ENCODE peak calls at places on chromosomes 6 and 20, in six cellular contexts. U is small intestine, N is suprapubic skin, M is stomach, O is ovary, F is cardiac muscle cell. W is an unnamed sample. For H3K4me1 and H3K9me3, the result is how much of the 10 kb centered on the place peaks cover.

GRCh38 chr6:170067257-170067656 is 223.6 kb downstream of the DLL1 start:
- DNase-seq in U (no peak), N (peak), M (peak), O (no peak), F (no peak), W (no peak)

GRCh38 chr20:43534016-43534415 is 24.8 kb upstream of the SGK2 start:
- DNase-seq in U (no peak), N (peak), M (no peak), O (no peak), F (no peak), W (no peak)

GRCh38 chr6:81613606-81614005 is 138.9 kb downstream of the TENT5A start:
- DNase-seq in U (no peak), N (no peak), M (no peak), O (no peak), F (no peak), W (peak)

GRCh38 chr20:12966468-12967085 is 42.2 kb upstream of the SPTLC3 start:
- DNase-seq in U (no peak), N (no peak), M (no peak), O (no peak), F (peak), W (no peak)

GRCh38 chr20:7843613-7844012 is 96.6 kb downstream of the HAO1 start:
- DNase-seq in U (no peak), N (no peak), M (no peak), O (no peak), F (no peak), W (no peak)

GRCh38 chr20:18657575-18657974 is 69.7 kb downstream of the DTD1 start:
- DNase-seq in U (no peak), N (no peak), M (no peak), O (no peak), F (no peak), W (no peak)

GRCh38 chr20:20824924-20825584 is 112.6 kb upstream of the RALGAPA2 start:
- DNase-seq in U (peak), N (no peak), M (peak), O (peak), F (peak), W (peak)

GRCh38 chr6:26311385-26312095 is 53.5 kb upstream of the BTN3A2 start:
- DNase-seq in U (peak), N (no peak), M (no peak), O (peak), F (no peak), W (peak)

GRCh38 chr20:33507461-33507860 is 17.6 kb downstream of the CBFA2T2 start:
- DNase-seq in U (no peak), N (no peak), M (no peak), O (no peak), F (no peak), W (no peak)

GRCh38 chr6:32843321-32843978 is 397 bp downstream of the PSMB8 start:
- DNase-seq in U (peak), N (no peak), M (no peak), O (no peak), F (no peak), W (no peak)

GRCh38 chr6:7723041-7723447 is 2.9 kb upstream of the BMP6 start:
- DNase-seq in U (peak), N (peak), M (peak), O (peak), F (peak), W (peak)

GRCh38 chr6:17986656-17987575 is 519 bp downstream of the KIF13A start:
- DNase-seq in U (peak), N (peak), M (peak), O (peak), F (peak), W (peak)

GRCh38 chr6:142726616-142727015 is 218.4 kb downstream of the HIVEP2 start:
- DNase-seq in U (no peak), N (no peak), M (no peak), O (no peak), F (no peak), W (no peak)

GRCh38 chr6:148657053-148657452 is 89.8 kb upstream of the UST start:
- DNase-seq in U (no peak), N (no peak), M (no peak), O (no peak), F (no peak), W (no peak)

GRCh38 chr6:127971945-127972391 is 71.1 kb upstream of the THEMIS start:
- DNase-seq in U (peak), N (no peak), M (no peak), O (no peak), F (no peak), W (peak)

GRCh38 chr6:2938004-2938631 is 33.2 kb downstream of the SERPINB6 start:
- DNase-seq in U (no peak), N (peak), M (peak), O (no peak), F (no peak), W (no peak)

GRCh38 chr6:13089296-13089994 is 238.9 kb downstream of the TBC1D7 start:
- DNase-seq in U (no peak), N (no peak), M (no peak), O (no peak), F (no peak), W (no peak)

GRCh38 chr20:51159303-51159702 is 136.4 kb upstream of the KCNG1 start:
- DNase-seq in U (no peak), N (no peak), M (no peak), O (no peak), F (no peak), W (no peak)

GRCh38 chr6:53441761-53442160 is 93.0 kb upstream of the ELOVL5 start:
- DNase-seq in U (no peak), N (no peak), M (no peak), O (no peak), F (no peak), W (no peak)

GRCh38 chr6:40341726-40342125 is 245.4 kb downstream of the LRFN2 start:
- DNase-seq in U (no peak), N (no peak), M (no peak), O (no peak), F (no peak), W (no peak)

GRCh38 chr20:47454298-47455132 is 47.2 kb upstream of the NCOA3 start:
- DNase-seq in U (no peak), N (no peak), M (no peak), O (no peak), F (no peak), W (no peak)

GRCh38 chr20:2507875-2508630 is 662 bp downstream of the ZNF343 start:
- DNase-seq in U (peak), N (no peak), M (peak), O (peak), F (no peak), W (no peak)

GRCh38 chr20:63781181-63781580 is 41.6 kb downstream of the SLC2A4RG start:
- DNase-seq in U (no peak), N (no peak), M (no peak), O (no peak), F (no peak), W (no peak)

GRCh38 chr6:129844118-129844891 is 16.8 kb downstream of the TMEM244 start:
- DNase-seq in U (no peak), N (no peak), M (no peak), O (no peak), F (no peak), W (peak)

GRCh38 chr6:140202964-140203363 is 828.5 kb upstream of the CITED2 start:
- DNase-seq in U (no peak), N (no peak), M (no peak), O (no peak), F (no peak), W (no peak)

GRCh38 chr6:15870354-15871043 is 207.7 kb upstream of the DTNBP1 start:
- DNase-seq in U (no peak), N (no peak), M (no peak), O (no peak), F (no peak), W (no peak)

GRCh38 chr6:165883851-165884640 is 221.0 kb upstream of the PDE10A start:
- DNase-seq in U (no peak), N (no peak), M (no peak), O (no peak), F (no peak), W (peak)

GRCh38 chr6:27809067-27809938 is 102.9 kb downstream of the OR2B2 start:
- DNase-seq in U (no peak), N (no peak), M (no peak), O (no peak), F (no peak), W (no peak)

GRCh38 chr6:27810768-27811298 is 101.4 kb downstream of the OR2B2 start:
- DNase-seq in U (peak), N (no peak), M (no peak), O (no peak), F (no peak), W (no peak)

GRCh38 chr6:27809939-27810767 is 102.0 kb downstream of the OR2B2 start:
- DNase-seq in U (peak), N (peak), M (peak), O (peak), F (peak), W (peak)

DNA sequence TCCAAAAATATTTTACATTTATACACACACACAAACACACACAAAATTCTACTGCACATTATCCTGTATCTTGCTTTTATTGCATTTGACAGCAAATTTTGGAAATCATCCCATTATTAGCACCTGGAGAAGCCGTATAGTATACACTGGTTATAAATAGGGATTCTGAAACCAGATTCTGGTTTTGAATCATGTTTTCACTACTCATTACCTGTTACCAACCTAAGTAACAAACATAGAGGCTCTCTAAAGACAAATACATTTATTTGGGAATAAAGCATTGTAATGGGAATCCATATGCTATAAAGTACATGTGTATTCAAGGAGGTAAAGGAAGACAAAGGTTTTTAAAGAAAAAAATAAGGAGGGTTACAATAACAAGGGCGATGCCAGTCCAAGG is 106.8 kb downstream of the OR2B2 start:
- DNase-seq in U (no peak), N (no peak), M (no peak), O (no peak), F (no peak), W (no peak)
- H3K4me1 ChIP-seq in U (under half), N (under half), M (under half), O (under half), F (under half), W (under half)

GRCh38 chr20:61230-61629 is 26.2 kb upstream of the DEFB125 start:
- DNase-seq in U (no peak), N (no peak), M (no peak), O (no peak), F (no peak), W (no peak)

GRCh38 chr20:61757-62156 is 25.7 kb upstream of the DEFB125 start:
- DNase-seq in U (no peak), N (no peak), M (no peak), O (no peak), F (no peak), W (no peak)

GRCh38 chr20:64026-64603 is 23.4 kb upstream of the DEFB125 start:
- DNase-seq in U (no peak), N (no peak), M (no peak), O (no peak), F (no peak), W (no peak)

GRCh38 chr20:60035-60918 is 27.2 kb upstream of the DEFB125 start:
- DNase-seq in U (no peak), N (no peak), M (no peak), O (no peak), F (no peak), W (no peak)

GRCh38 chr20:62487-62886 is 25.0 kb upstream of the DEFB125 start:
- DNase-seq in U (no peak), N (no peak), M (no peak), O (no peak), F (no peak), W (no peak)
- H3K9me3 ChIP-seq in U (under half), N (under half), M (under half), O (under half), F (under half), W (under half)

GRCh38 chr6:39061182-39061581 is 12.6 kb downstream of the GLP1R start:
- DNase-seq in U (no peak), N (no peak), M (no peak), O (no peak), F (no peak), W (no peak)
- H3K27ac ChIP-seq in U (no peak), N (no peak), M (no peak), O (no peak), F (no peak), W (no peak)

DNA sequence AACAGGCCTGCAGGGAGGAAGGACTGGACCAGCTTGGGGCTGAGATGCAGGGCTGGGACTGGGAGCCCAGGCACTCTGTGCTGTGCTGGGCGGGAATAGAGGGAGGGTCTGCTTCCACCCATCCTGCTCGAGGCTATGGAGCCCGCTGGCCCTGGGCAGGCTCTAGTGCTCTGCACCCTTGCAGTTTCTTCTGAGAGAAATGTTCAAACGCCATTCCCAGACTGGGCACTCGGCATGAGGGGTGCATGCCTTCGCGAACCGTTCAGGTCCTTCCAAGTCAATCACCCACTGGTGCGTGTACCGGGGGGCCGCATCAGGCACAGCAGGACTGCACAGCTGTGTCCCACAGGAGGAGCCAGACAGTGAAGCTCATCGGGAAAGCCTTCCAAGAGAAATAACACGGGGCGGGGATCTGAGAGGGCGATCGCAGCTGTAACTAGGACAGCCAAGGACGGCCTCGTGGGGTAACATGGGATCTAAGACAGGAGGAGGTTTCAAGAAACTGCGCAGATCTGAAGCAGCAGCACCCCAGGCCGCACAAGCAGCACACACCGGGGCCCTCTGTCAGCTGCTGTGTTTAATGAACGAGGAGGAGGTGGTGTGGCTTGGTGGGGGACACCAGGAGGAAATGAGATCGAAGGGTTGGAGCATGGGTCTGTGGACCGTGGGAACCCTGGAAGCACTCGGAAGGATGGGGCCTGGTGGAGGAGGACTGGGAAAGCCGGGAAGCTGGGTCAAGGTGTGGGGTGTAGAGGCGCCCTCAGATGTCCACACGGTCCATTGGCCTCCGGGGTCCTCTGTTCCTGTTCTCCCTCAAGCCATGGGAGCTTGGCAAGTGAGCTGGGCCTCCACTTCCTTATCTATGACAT is 26.1 kb upstream of the PYGB start:
- DNase-seq in U (no peak), N (peak), M (no peak), O (no peak), F (no peak), W (no peak)
- H3K4me1 ChIP-seq in U (under half), N (under half), M (under half), O (under half), F (under half), W (under half)

GRCh38 chr6:158334534-158334933 is 22.3 kb downstream of the TULP4 start:
- DNase-seq in U (no peak), N (no peak), M (no peak), O (no peak), F (no peak), W (no peak)
- H3K9me3 ChIP-seq in U (under half), N (under half), M (under half), O (under half), F (under half), W (under half)

DNA sequence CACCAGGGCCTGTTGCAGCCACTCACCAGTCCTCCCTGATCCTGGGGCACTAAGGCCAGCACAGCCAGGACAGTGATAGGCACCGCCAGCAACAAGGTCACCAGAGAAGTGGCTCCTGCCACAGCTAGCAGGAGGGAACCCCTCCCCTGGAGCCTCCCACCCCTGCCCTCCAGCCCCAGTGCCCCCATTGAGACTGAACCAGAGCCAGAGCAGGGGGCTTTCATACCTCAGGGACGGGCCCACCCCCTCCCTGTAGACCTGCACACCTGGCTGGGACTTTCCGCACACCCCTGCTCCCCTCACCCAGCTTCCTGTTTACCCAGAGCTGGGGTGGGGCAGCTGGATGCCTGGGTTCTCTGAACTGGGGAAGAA is at the start of gene LTB:
- DNase-seq in U (no peak), N (no peak), M (no peak), O (no peak), F (no peak), W (no peak)
- H3K27ac ChIP-seq in U (peak), N (peak), M (peak), O (no peak), F (peak), W (no peak)

GRCh38 chr6:150184850-150185480 is 42.1 kb downstream of the PPP1R14C start:
- DNase-seq in U (peak), N (no peak), M (no peak), O (no peak), F (no peak), W (no peak)
- H3K4me1 ChIP-seq in U (under half), N (under half), M (under half), O (under half), F (under half), W (under half)

GRCh38 chr6:77965449-77965848 is 312.6 kb downstream of the MEI4 start:
- DNase-seq in U (no peak), N (no peak), M (no peak), O (no peak), F (no peak), W (no peak)
- H3K9me3 ChIP-seq in U (under half), N (under half), M (under half), O (under half), F (under half), W (under half)

W was measured in SJCRH30.